ENCODE peak calls at places on chromosomes 12 and 14, in six cellular contexts. O, X, M, J, P and Y are unnamed samples.

GRCh38 chr14:99062216-99062615 is 209.8 kb downstream of the BCL11B start:
- DNase-seq in O (no peak), X (no peak), M (no peak), J (no peak), P (no peak), Y (no peak)

GRCh38 chr12:116718578-116719454 is 19.1 kb downstream of the SPRING1 start:
- DNase-seq in O (peak; percentile 67), X (no peak), M (no peak), J (no peak), P (no peak), Y (no peak)

GRCh38 chr14:61326149-61326548 is 4.8 kb downstream of the PRKCH start:
- DNase-seq in O (no peak), X (no peak), M (no peak), J (no peak), P (no peak), Y (no peak)

GRCh38 chr12:76915381-76916169 is 36.8 kb upstream of the CSRP2 start:
- DNase-seq in O (no peak), X (no peak), M (no peak), J (no peak), P (no peak), Y (no peak)

GRCh38 chr14:84482256-84483071 is 1047.5 kb upstream of the FLRT2 start:
- DNase-seq in O (peak; percentile 76), X (no peak), M (no peak), J (no peak), P (no peak), Y (no peak)

GRCh38 chr12:92866418-92866817 is 62.7 kb downstream of the EEA1 start:
- DNase-seq in O (no peak), X (no peak), M (no peak), J (no peak), P (no peak), Y (no peak)

GRCh38 chr14:92657457-92658142 is 90.8 kb downstream of the LGMN start:
- DNase-seq in O (no peak), X (no peak), M (no peak), J (no peak), P (peak; percentile 55), Y (no peak)

GRCh38 chr14:26963696-26964095 is 365.9 kb upstream of the NOVA1 start:
- DNase-seq in O (no peak), X (no peak), M (no peak), J (no peak), P (no peak), Y (no peak)

GRCh38 chr12:130120012-130120805 is 42.1 kb upstream of the FZD10 start:
- DNase-seq in O (no peak), X (no peak), M (no peak), J (no peak), P (no peak), Y (no peak)

GRCh38 chr12:34347367-34347766 is 325.1 kb downstream of the ALG10 start:
- DNase-seq in O (no peak), X (peak; percentile 56), M (no peak), J (no peak), P (no peak), Y (peak; percentile 69)

GRCh38 chr12:116299548-116300150 is 22.2 kb upstream of the MED13L start:
- DNase-seq in O (peak; percentile 47), X (no peak), M (no peak), J (no peak), P (no peak), Y (no peak)

GRCh38 chr12:57848208-57848607 is 1.7 kb upstream of the CTDSP2 start:
- DNase-seq in O (no peak), X (no peak), M (no peak), J (no peak), P (no peak), Y (no peak)

GRCh38 chr12:113932411-113933196 is 33.5 kb downstream of the RBM19 start:
- DNase-seq in O (peak; percentile 46), X (no peak), M (peak; percentile 8), J (no peak), P (no peak), Y (no peak)

GRCh38 chr12:2833327-2833726 is 1.5 kb downstream of the NRIP2 start:
- DNase-seq in O (no peak), X (no peak), M (no peak), J (no peak), P (no peak), Y (no peak)

GRCh38 chr14:102262894-102263462 is 42.0 kb downstream of the MOK start:
- DNase-seq in O (peak; percentile 59), X (peak; percentile 33), M (peak; percentile 60), J (peak; percentile 7), P (no peak), Y (peak; percentile 28)

GRCh38 chr14:99559286-99559990 is 44.6 kb downstream of the CCDC85C start:
- DNase-seq in O (peak; percentile 53), X (no peak), M (no peak), J (no peak), P (no peak), Y (no peak)

GRCh38 chr14:26896447-26896846 is 298.6 kb upstream of the NOVA1 start:
- DNase-seq in O (peak; percentile 53), X (no peak), M (no peak), J (no peak), P (peak; percentile 6), Y (no peak)

GRCh38 chr12:6226002-6226700 is 26.0 kb downstream of the CD9 start:
- DNase-seq in O (peak; percentile 89), X (no peak), M (no peak), J (no peak), P (peak; percentile 91), Y (no peak)

GRCh38 chr12:11496157-11496851 is 100.9 kb upstream of the PRB2 start:
- DNase-seq in O (no peak), X (no peak), M (no peak), J (no peak), P (no peak), Y (no peak)

GRCh38 chr12:84508943-84509342 is 403.7 kb downstream of the SLC6A15 start:
- DNase-seq in O (no peak), X (no peak), M (no peak), J (no peak), P (no peak), Y (no peak)

GRCh38 chr12:47100146-47100545 is 20.4 kb upstream of the AMIGO2 start:
- DNase-seq in O (peak; percentile 50), X (no peak), M (no peak), J (no peak), P (no peak), Y (no peak)

GRCh38 chr12:125175576-125175975 is 110.3 kb downstream of the AACS start:
- DNase-seq in O (no peak), X (no peak), M (no peak), J (no peak), P (no peak), Y (no peak)

GRCh38 chr12:103930787-103931536 is 752 bp downstream of the HSP90B1 start:
- DNase-seq in O (peak; percentile 19), X (no peak), M (peak; percentile 6), J (no peak), P (peak; percentile 47), Y (peak; percentile 22)

GRCh38 chr12:32995623-32996022 is 99.0 kb upstream of the PKP2 start:
- DNase-seq in O (no peak), X (no peak), M (no peak), J (no peak), P (no peak), Y (no peak)

GRCh38 chr12:124646385-124647230 is 79.2 kb upstream of the NCOR2 start:
- DNase-seq in O (no peak), X (no peak), M (no peak), J (no peak), P (no peak), Y (no peak)

GRCh38 chr14:90275455-90275814 is 19.1 kb downstream of the PSMC1 start:
- DNase-seq in O (no peak), X (no peak), M (no peak), J (no peak), P (no peak), Y (no peak)

GRCh38 chr12:122145505-122146330 is 28.3 kb downstream of the IL31 start:
- DNase-seq in O (no peak), X (no peak), M (no peak), J (no peak), P (no peak), Y (no peak)

GRCh38 chr12:13173537-13173936 is 23.0 kb upstream of the EMP1 start:
- DNase-seq in O (peak; percentile 95), X (no peak), M (no peak), J (no peak), P (peak; percentile 67), Y (no peak)

GRCh38 chr14:91300283-91300841 is 55.9 kb upstream of the GPR68 start:
- DNase-seq in O (peak; percentile 17), X (no peak), M (no peak), J (no peak), P (no peak), Y (no peak)

GRCh38 chr12:122985590-122986257 is 5.2 kb downstream of the ARL6IP4 start:
- DNase-seq in O (no peak), X (no peak), M (no peak), J (no peak), P (no peak), Y (no peak)

GRCh38 chr14:75069021-75069810 is at the start of gene ZC2HC1C:
- DNase-seq in O (peak; percentile 85), X (peak; percentile 84), M (peak; percentile 85), J (peak; percentile 92), P (peak; percentile 97), Y (peak; percentile 71)